ENCODE peak calls at places on chromosomes 12 and 14, in five cellular contexts. U, Z, V, O and G are unnamed samples.

GRCh38 chr14:64929003-64929337 is 13.6 kb downstream of the GPX2 start:
- DNase-seq in U (no peak), Z (no peak), V (no peak), O (no peak), G (no peak)

GRCh38 chr12:100251917-100252316 is 15.0 kb downstream of the DEPDC4 start:
- DNase-seq in U (no peak), Z (peak), V (no peak), O (no peak), G (no peak)

GRCh38 chr12:63967781-63968180 is 123.3 kb downstream of the SRGAP1 start:
- DNase-seq in U (no peak), Z (no peak), V (no peak), O (no peak), G (no peak)

GRCh38 chr14:52267501-52268190 is at the start of gene PTGDR:
- DNase-seq in U (peak), Z (no peak), V (no peak), O (no peak), G (peak)

GRCh38 chr12:24560867-24561266 is 388.0 kb downstream of the BCAT1 start:
- DNase-seq in U (no peak), Z (no peak), V (no peak), O (no peak), G (no peak)

GRCh38 chr14:94423465-94424056 is 29.0 kb downstream of the SERPINA11 start:
- DNase-seq in U (peak), Z (peak), V (peak), O (peak), G (peak)

GRCh38 chr12:32303171-32303570 is 96.2 kb upstream of the FGD4 start:
- DNase-seq in U (no peak), Z (no peak), V (no peak), O (no peak), G (no peak)

GRCh38 chr12:76290963-76291859 is 57.0 kb downstream of the BBS10 start:
- DNase-seq in U (no peak), Z (no peak), V (no peak), O (no peak), G (no peak)

GRCh38 chr14:104239185-104239775 is 100.9 kb downstream of the KIF26A start:
- DNase-seq in U (no peak), Z (no peak), V (no peak), O (no peak), G (no peak)

GRCh38 chr12:118307069-118307954 is 65.4 kb downstream of the TAOK3 start:
- DNase-seq in U (no peak), Z (no peak), V (peak), O (peak), G (no peak)

GRCh38 chr12:14256555-14257169 is 108.8 kb upstream of the ATF7IP start:
- DNase-seq in U (peak), Z (peak), V (peak), O (no peak), G (peak)

GRCh38 chr12:82329508-82329907 is 28.7 kb downstream of the CCDC59 start:
- DNase-seq in U (no peak), Z (no peak), V (no peak), O (no peak), G (no peak)

GRCh38 chr12:70165450-70165849 is 77.8 kb upstream of the CNOT2 start:
- DNase-seq in U (no peak), Z (no peak), V (peak), O (no peak), G (no peak)

GRCh38 chr12:1234073-1234472 is 243.1 kb downstream of the ERC1 start:
- DNase-seq in U (no peak), Z (peak), V (no peak), O (no peak), G (no peak)

GRCh38 chr14:76961631-76962302 is 66.7 kb downstream of the IRF2BPL start:
- DNase-seq in U (peak), Z (peak), V (peak), O (peak), G (peak)

GRCh38 chr12:83841620-83842019 is 1071.0 kb downstream of the SLC6A15 start:
- DNase-seq in U (no peak), Z (no peak), V (no peak), O (no peak), G (no peak)

GRCh38 chr14:24274101-24274543 is 2.7 kb upstream of the RABGGTA start:
- DNase-seq in U (no peak), Z (no peak), V (peak), O (peak), G (no peak)

GRCh38 chr12:5807538-5808219 is 137.4 kb downstream of the ANO2 start:
- DNase-seq in U (no peak), Z (no peak), V (no peak), O (no peak), G (no peak)

GRCh38 chr12:70719672-70720420 is 82.6 kb upstream of the PTPRB start:
- DNase-seq in U (peak), Z (peak), V (peak), O (no peak), G (peak)

GRCh38 chr12:123465084-123465483 is 7.1 kb downstream of the SNRNP35 start:
- DNase-seq in U (no peak), Z (no peak), V (no peak), O (no peak), G (no peak)

GRCh38 chr14:32472512-32473472 is 143.7 kb downstream of the AKAP6 start:
- DNase-seq in U (no peak), Z (peak), V (no peak), O (no peak), G (no peak)

GRCh38 chr14:104609666-104610065 is 5.1 kb upstream of the TMEM179 start:
- DNase-seq in U (no peak), Z (no peak), V (no peak), O (no peak), G (no peak)

GRCh38 chr14:92409069-92409468 is 86.1 kb downstream of the SLC24A4 start:
- DNase-seq in U (no peak), Z (no peak), V (no peak), O (no peak), G (no peak)

GRCh38 chr12:76220980-76221379 is 127.2 kb downstream of the BBS10 start:
- DNase-seq in U (no peak), Z (no peak), V (no peak), O (no peak), G (no peak)

GRCh38 chr14:93332032-93332852 is 594 bp downstream of the BTBD7 start:
- DNase-seq in U (peak), Z (peak), V (peak), O (no peak), G (peak)

GRCh38 chr12:20624718-20625117 is 70.4 kb upstream of the SLCO1C1 start:
- DNase-seq in U (no peak), Z (peak), V (no peak), O (no peak), G (peak)

GRCh38 chr14:94532462-94532861 is 23.2 kb upstream of the SERPINA12 start:
- DNase-seq in U (no peak), Z (no peak), V (no peak), O (peak), G (no peak)

GRCh38 chr12:1800646-1801284 is 19.6 kb upstream of the LRTM2 start:
- DNase-seq in U (peak), Z (peak), V (no peak), O (no peak), G (peak)

DNA sequence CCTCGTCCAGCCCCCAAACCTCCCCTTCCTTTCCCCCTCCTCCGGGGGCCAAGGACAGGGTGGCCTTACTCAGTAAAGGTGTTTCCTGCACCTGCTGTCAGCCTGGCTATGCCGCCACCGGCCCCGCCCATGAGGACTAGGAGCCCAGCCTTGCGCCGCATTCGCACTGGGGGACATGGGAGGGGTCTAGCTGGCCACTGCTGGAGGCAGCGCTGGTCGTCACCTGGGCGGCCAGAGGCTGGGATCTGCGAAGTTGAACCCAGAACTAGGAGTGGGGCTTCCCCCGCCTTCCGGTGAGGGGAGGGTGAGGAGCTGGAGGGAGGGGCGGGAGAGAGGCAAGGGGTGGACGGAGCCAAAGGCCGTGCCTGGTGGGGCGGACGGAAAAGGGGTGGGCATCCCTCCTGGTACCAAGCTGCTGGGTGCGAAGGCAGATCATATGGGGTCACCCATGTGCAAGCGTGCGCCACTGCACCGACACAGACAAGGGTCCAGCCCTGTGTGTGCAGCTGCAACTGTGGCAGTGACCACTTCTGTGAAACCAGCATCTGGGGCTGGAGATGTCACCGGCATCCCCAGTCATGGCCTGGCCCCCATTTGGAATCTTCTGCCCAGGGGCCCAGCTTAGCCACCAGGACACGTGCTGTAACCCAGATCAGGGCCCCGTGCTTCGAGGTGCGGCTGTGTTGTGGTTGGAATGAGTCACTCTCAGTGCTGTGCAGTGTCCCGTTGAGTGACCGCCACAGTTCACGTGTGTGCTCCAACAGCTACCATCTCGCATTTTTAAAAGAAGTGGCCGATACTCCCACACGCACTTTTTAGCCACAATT is 8.5 kb downstream of the AMN start:
- DNase-seq in U (peak), Z (no peak), V (no peak), O (no peak), G (peak)
- TF ChIP-seq SP1 in U (no peak), Z (no peak), V (no peak), O (no peak), G (no peak)

GRCh38 chr14:75579882-75580281 is 1.5 kb downstream of the FLVCR2 start:
- DNase-seq in U (no peak), Z (no peak), V (no peak), O (no peak), G (no peak)
- TF ChIP-seq ATF2 in U (no peak), Z (no peak), V (no peak), O (no peak), G (no peak)

GRCh38 chr14:100012928-100013327 is 52.3 kb upstream of the EVL start:
- DNase-seq in U (no peak), Z (no peak), V (no peak), O (no peak), G (no peak)
- TF ChIP-seq SP1 in U (no peak), Z (no peak), V (no peak), O (no peak), G (no peak)

GRCh38 chr14:54202288-54202687 is 194.5 kb upstream of the CDKN3 start:
- DNase-seq in U (no peak), Z (no peak), V (no peak), O (no peak), G (no peak)
- TF ChIP-seq ATF2 in U (no peak), Z (no peak), V (no peak), O (no peak), G (no peak)

GRCh38 chr14:95953111-95953724 is 76.6 kb downstream of the TUNAR start:
- DNase-seq in U (peak), Z (no peak), V (no peak), O (no peak), G (peak)
- TF ChIP-seq SP1 in U (no peak), Z (no peak), V (no peak), O (no peak), G (no peak)

GRCh38 chr14:69997849-69998248 is 118.6 kb downstream of the SMOC1 start:
- DNase-seq in U (no peak), Z (peak), V (no peak), O (no peak), G (no peak)
- TF ChIP-seq ATF2 in U (no peak), Z (no peak), V (no peak), O (no peak), G (no peak)

DNA sequence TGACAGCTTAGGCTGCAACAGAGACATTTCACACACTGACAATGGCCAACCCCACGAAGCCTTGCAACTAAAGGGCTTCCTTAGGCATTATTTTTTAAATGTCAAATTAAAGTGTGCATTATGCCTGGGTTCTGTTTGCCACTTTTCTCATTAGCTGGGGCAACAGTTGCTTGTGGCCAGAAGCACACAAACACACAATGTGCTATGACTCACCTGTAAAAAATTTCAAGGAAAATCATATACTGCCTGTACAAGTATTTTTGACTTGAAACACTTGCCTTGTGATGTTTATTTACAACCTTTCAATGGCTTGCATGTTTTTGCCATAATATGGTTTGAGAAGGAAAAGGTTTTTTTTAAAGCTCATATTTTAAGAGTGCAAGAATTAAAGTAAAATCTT is 1.9 kb downstream of the NTN4 start:
- DNase-seq in U (no peak), Z (no peak), V (no peak), O (no peak), G (no peak)
- TF ChIP-seq SP1 in U (no peak), Z (no peak), V (no peak), O (no peak), G (no peak)